ENCODE peak calls at places on chromosome 21, in four cellular contexts. One of them, this sample, is unnamed.

GRCh38 chr21:44496900-44497550 is 41.7 kb downstream of the LRRC3 start:
- DNase-seq in GM12878: no peak
- DNase-seq in HepG2: no peak
- DNase-seq in H1: no peak
- DNase-seq in this sample: no peak

GRCh38 chr21:16534408-16535099 is 804.8 kb downstream of the USP25 start:
- DNase-seq in H1: no peak
- DNase-seq in HepG2: no peak
- DNase-seq in GM12878: no peak
- DNase-seq in this sample: no peak

GRCh38 chr21:20617130-20617529 is 381.1 kb upstream of the NCAM2 start:
- DNase-seq in HepG2: no peak
- DNase-seq in H1: peak; percentile 34
- DNase-seq in GM12878: no peak
- DNase-seq in this sample: no peak

GRCh38 chr21:45447821-45448220 is 42.9 kb downstream of the COL18A1 start:
- DNase-seq in GM12878: no peak
- DNase-seq in HepG2: no peak
- DNase-seq in H1: no peak
- DNase-seq in this sample: no peak

GRCh38 chr21:45377866-45378257 is 27.1 kb upstream of the COL18A1 start:
- DNase-seq in HepG2: no peak
- DNase-seq in H1: no peak
- DNase-seq in GM12878: no peak
- DNase-seq in this sample: no peak

GRCh38 chr21:32403201-32403701 is 9.3 kb upstream of the EVA1C start:
- DNase-seq in GM12878: peak; percentile 3
- DNase-seq in HepG2: peak; percentile 48
- DNase-seq in H1: no peak
- DNase-seq in this sample: peak; percentile 68

GRCh38 chr21:46146856-46147255 is 8.5 kb downstream of the FTCD start:
- DNase-seq in H1: no peak
- DNase-seq in GM12878: no peak
- DNase-seq in HepG2: no peak
- DNase-seq in this sample: no peak

GRCh38 chr21:46626536-46627302 is 8.8 kb upstream of the PRMT2 start:
- DNase-seq in HepG2: peak; percentile 60
- DNase-seq in GM12878: no peak
- DNase-seq in H1: no peak
- DNase-seq in this sample: no peak

GRCh38 chr21:25664462-25665070 is 25.5 kb downstream of the JAM2 start:
- DNase-seq in HepG2: no peak
- DNase-seq in H1: no peak
- DNase-seq in GM12878: no peak
- DNase-seq in this sample: no peak

GRCh38 chr21:23960769-23961168 is 1646.5 kb downstream of the MRPL39 start:
- DNase-seq in HepG2: no peak
- DNase-seq in GM12878: no peak
- DNase-seq in H1: no peak
- DNase-seq in this sample: no peak

GRCh38 chr21:39676054-39676771 is 63.5 kb downstream of the B3GALT5 start:
- DNase-seq in GM12878: peak; percentile 51
- DNase-seq in H1: no peak
- DNase-seq in HepG2: peak; percentile 17
- DNase-seq in this sample: no peak

GRCh38 chr21:46362946-46363345 is 39.0 kb downstream of the PCNT start:
- DNase-seq in HepG2: no peak
- DNase-seq in GM12878: no peak
- DNase-seq in H1: no peak
- DNase-seq in this sample: no peak

GRCh38 chr21:33841561-33841960 is 74.0 kb downstream of the ATP5PO start:
- DNase-seq in GM12878: no peak
- DNase-seq in H1: no peak
- DNase-seq in HepG2: no peak
- DNase-seq in this sample: no peak

GRCh38 chr21:44405948-44406872 is 49.1 kb upstream of the LRRC3 start:
- DNase-seq in H1: no peak
- DNase-seq in GM12878: no peak
- DNase-seq in HepG2: no peak
- DNase-seq in this sample: no peak

GRCh38 chr21:33265664-33266049 is 510 bp upstream of the IL10RB start:
- DNase-seq in H1: no peak
- DNase-seq in HepG2: no peak
- DNase-seq in GM12878: peak; percentile 68
- DNase-seq in this sample: no peak

GRCh38 chr21:35410123-35410522 is 361.0 kb upstream of the RUNX1 start:
- DNase-seq in GM12878: no peak
- DNase-seq in HepG2: no peak
- DNase-seq in H1: no peak
- DNase-seq in this sample: no peak

GRCh38 chr21:28794341-28794970 is 198.2 kb downstream of the LTN1 start:
- DNase-seq in GM12878: no peak
- DNase-seq in HepG2: no peak
- DNase-seq in H1: no peak
- DNase-seq in this sample: no peak

GRCh38 chr21:44523567-44524181 is 16.3 kb downstream of the KRTAP10-1 start:
- DNase-seq in HepG2: no peak
- DNase-seq in H1: no peak
- DNase-seq in GM12878: no peak
- DNase-seq in this sample: no peak

GRCh38 chr21:21971384-21971783 is 973.2 kb downstream of the NCAM2 start:
- DNase-seq in GM12878: no peak
- DNase-seq in HepG2: no peak
- DNase-seq in H1: no peak
- DNase-seq in this sample: no peak

GRCh38 chr21:44844256-44844655 is 26.4 kb upstream of the SUMO3 start:
- DNase-seq in HepG2: no peak
- DNase-seq in GM12878: no peak
- DNase-seq in H1: no peak
- DNase-seq in this sample: no peak

GRCh38 chr21:45234127-45234526 is 53.6 kb downstream of the POFUT2 start:
- DNase-seq in H1: no peak
- DNase-seq in GM12878: no peak
- DNase-seq in HepG2: no peak
- DNase-seq in this sample: no peak

GRCh38 chr21:44258056-44258725 is 3.5 kb downstream of the DNMT3L start:
- DNase-seq in GM12878: no peak
- DNase-seq in H1: no peak
- DNase-seq in HepG2: no peak
- DNase-seq in this sample: no peak

GRCh38 chr21:33685613-33686197 is 43.4 kb downstream of the ITSN1 start:
- DNase-seq in HepG2: peak; percentile 77
- DNase-seq in H1: no peak
- DNase-seq in GM12878: no peak
- DNase-seq in this sample: peak; percentile 40

GRCh38 chr21:34795152-34796141 is 126.7 kb downstream of the CLIC6 start:
- DNase-seq in HepG2: peak; percentile 76
- DNase-seq in H1: no peak
- DNase-seq in GM12878: no peak
- DNase-seq in this sample: no peak

GRCh38 chr21:25298512-25299491 is 308.5 kb downstream of the MRPL39 start:
- DNase-seq in GM12878: peak; percentile 93
- DNase-seq in H1: no peak
- DNase-seq in HepG2: no peak
- DNase-seq in this sample: no peak

GRCh38 chr21:35885942-35886541 is 174.3 kb downstream of the SETD4 start:
- DNase-seq in H1: no peak
- DNase-seq in GM12878: no peak
- DNase-seq in HepG2: peak; percentile 10
- DNase-seq in this sample: no peak

GRCh38 chr21:25855591-25855990 is 120.8 kb downstream of the GABPA start:
- DNase-seq in GM12878: peak; percentile 44
- DNase-seq in H1: no peak
- DNase-seq in HepG2: no peak
- DNase-seq in this sample: no peak

GRCh38 chr21:46208761-46209721 is 19.5 kb downstream of the LSS start:
- DNase-seq in GM12878: no peak
- DNase-seq in HepG2: no peak
- DNase-seq in H1: no peak
- DNase-seq in this sample: no peak

GRCh38 chr21:32311621-32312020 is 13.0 kb downstream of the MRAP start:
- DNase-seq in GM12878: no peak
- DNase-seq in HepG2: no peak
- DNase-seq in H1: no peak
- DNase-seq in this sample: no peak

GRCh38 chr21:44718571-44718970 is 7.2 kb upstream of the TSPEAR start:
- DNase-seq in H1: no peak
- DNase-seq in GM12878: no peak
- DNase-seq in HepG2: no peak
- DNase-seq in this sample: no peak

GRCh38 chr21:34335316-34335715 is 28.5 kb upstream of the KCNE2 start:
- DNase-seq in GM12878: no peak
- DNase-seq in HepG2: no peak
- DNase-seq in H1: no peak
- DNase-seq in this sample: no peak

GRCh38 chr21:45269861-45270260 is 17.8 kb downstream of the POFUT2 start:
- DNase-seq in HepG2: no peak
- DNase-seq in H1: no peak
- DNase-seq in GM12878: no peak
- DNase-seq in this sample: no peak

GRCh38 chr21:44370771-44371410 is 17.5 kb downstream of the TRPM2 start:
- DNase-seq in H1: no peak
- DNase-seq in GM12878: no peak
- DNase-seq in HepG2: no peak
- DNase-seq in this sample: no peak

GRCh38 chr21:21156397-21156796 is 158.2 kb downstream of the NCAM2 start:
- DNase-seq in HepG2: no peak
- DNase-seq in GM12878: no peak
- DNase-seq in H1: no peak
- DNase-seq in this sample: no peak

GRCh38 chr21:33127154-33127893 is 57.4 kb downstream of the OLIG1 start:
- DNase-seq in HepG2: peak; percentile 56
- DNase-seq in H1: no peak
- DNase-seq in GM12878: peak; percentile 19
- DNase-seq in this sample: peak; percentile 77

GRCh38 chr21:45473496-45474322 is 68.5 kb downstream of the SLC19A1 start:
- DNase-seq in GM12878: no peak
- DNase-seq in H1: no peak
- DNase-seq in HepG2: no peak
- DNase-seq in this sample: no peak

GRCh38 chr21:35853321-35853922 is 206.9 kb downstream of the SETD4 start:
- DNase-seq in GM12878: no peak
- DNase-seq in HepG2: no peak
- DNase-seq in H1: no peak
- DNase-seq in this sample: no peak

GRCh38 chr21:30014883-30015282 is 75.1 kb upstream of the GRIK1 start:
- DNase-seq in HepG2: no peak
- DNase-seq in GM12878: no peak
- DNase-seq in H1: no peak
- DNase-seq in this sample: peak; percentile 44
- TF ChIP-seq SUZ12 in HepG2: no peak
- TF ChIP-seq SUZ12 in GM12878: no peak
- TF ChIP-seq SUZ12 in H1: no peak
- TF ChIP-seq SUZ12 in this sample: no peak

GRCh38 chr21:15397258-15397657 is 332.5 kb upstream of the NRIP1 start:
- DNase-seq in HepG2: peak; percentile 2
- DNase-seq in GM12878: no peak
- DNase-seq in H1: no peak
- DNase-seq in this sample: no peak

GRCh38 chr21:15400905-15401304 is 328.9 kb upstream of the USP25 start:
- DNase-seq in GM12878: no peak
- DNase-seq in H1: no peak
- DNase-seq in HepG2: peak; percentile 53
- DNase-seq in this sample: no peak

GRCh38 chr21:15406791-15407190 is 323.0 kb upstream of the USP25 start:
- DNase-seq in HepG2: no peak
- DNase-seq in H1: no peak
- DNase-seq in GM12878: no peak
- DNase-seq in this sample: no peak

GRCh38 chr21:15401331-15401730 is 328.5 kb upstream of the USP25 start:
- DNase-seq in H1: no peak
- DNase-seq in GM12878: no peak
- DNase-seq in HepG2: peak; percentile 6
- DNase-seq in this sample: no peak
- H3K9me3 ChIP-seq in H1: no peaks in the 10 kb centered on the region
- H3K9me3 ChIP-seq in GM12878: no peaks in the 10 kb centered on the region
- H3K9me3 ChIP-seq in HepG2: no peaks in the 10 kb centered on the region
- H3K9me3 ChIP-seq in this sample: no peaks in the 10 kb centered on the region

GRCh38 chr21:42117229-42118048 is 46.3 kb downstream of the UMODL1 start:
- DNase-seq in GM12878: peak; percentile 37
- DNase-seq in H1: no peak
- DNase-seq in HepG2: peak; percentile 38
- DNase-seq in this sample: peak; percentile 73

GRCh38 chr21:42120904-42121535 is 49.9 kb downstream of the UMODL1 start:
- DNase-seq in GM12878: no peak
- DNase-seq in H1: no peak
- DNase-seq in HepG2: no peak
- DNase-seq in this sample: peak; percentile 52

GRCh38 chr21:42118121-42118795 is 47.1 kb downstream of the UMODL1 start:
- DNase-seq in H1: no peak
- DNase-seq in GM12878: no peak
- DNase-seq in HepG2: no peak
- DNase-seq in this sample: no peak

GRCh38 chr21:42120056-42120903 is 49.2 kb downstream of the UMODL1 start:
- DNase-seq in H1: no peak
- DNase-seq in GM12878: no peak
- DNase-seq in HepG2: peak; percentile 83
- DNase-seq in this sample: no peak

GRCh38 chr21:42118901-42119300 is 47.8 kb downstream of the UMODL1 start:
- DNase-seq in H1: no peak
- DNase-seq in GM12878: no peak
- DNase-seq in HepG2: no peak
- DNase-seq in this sample: no peak
- TF ChIP-seq SUZ12 in H1: no peak
- TF ChIP-seq SUZ12 in GM12878: no peak
- TF ChIP-seq SUZ12 in HepG2: no peak
- TF ChIP-seq SUZ12 in this sample: no peak

DNA sequence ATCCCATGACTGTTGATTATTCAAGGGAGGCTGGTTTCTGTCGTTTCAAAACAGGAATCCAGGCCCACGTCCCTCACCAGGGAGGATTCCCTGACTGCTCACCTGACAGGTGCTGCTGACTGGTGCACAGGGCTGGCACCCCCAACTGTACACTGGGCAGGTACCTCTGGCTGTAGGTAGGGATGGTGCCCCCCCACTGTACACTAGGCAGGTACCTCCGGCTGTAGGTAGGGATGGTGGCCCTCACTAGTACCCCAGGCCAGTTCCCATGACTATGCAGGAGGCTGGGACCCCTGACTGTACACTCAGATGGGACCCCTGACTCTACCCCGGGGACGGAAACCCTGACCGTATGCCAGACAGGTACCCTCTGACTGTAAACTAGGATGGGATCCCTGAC is 33.6 kb upstream of the PDE9A start:
- DNase-seq in GM12878: no peak
- DNase-seq in H1: no peak
- DNase-seq in HepG2: no peak
- DNase-seq in this sample: no peak
- H3K9me3 ChIP-seq in GM12878: no peaks in the 10 kb centered on the region
- H3K9me3 ChIP-seq in H1: no peaks in the 10 kb centered on the region
- H3K9me3 ChIP-seq in HepG2: no peaks in the 10 kb centered on the region
- H3K9me3 ChIP-seq in this sample: no peaks in the 10 kb centered on the region

This sample was measured in NT2/D1.